ENCODE peak calls at places on chromosome 7, in six cellular contexts. X is cardiac muscle cell, A is activated B cell treated with CpG ODN at 0.5 μM for 24 hours, R is left ventricle myocardium inferior, U is mucosa of descending colon, W is fibroblast of pulmonary artery. H is an unnamed sample.

GRCh38 chr7:41732279-41733062 is 29.6 kb upstream of the INHBA start:
- DNase-seq in R (no peak), U (no peak), W (peak; percentile 34), X (peak; percentile 22), A (no peak), H (peak; percentile 53)

GRCh38 chr7:139523988-139524815 is 717 bp downstream of the CLEC2L start:
- DNase-seq in U (no peak), X (no peak), R (no peak), W (no peak), A (no peak), H (no peak)

GRCh38 chr7:100680589-100681271 is 7.2 kb downstream of the GNB2 start:
- DNase-seq in A (no peak), X (no peak), U (peak; percentile 60), W (no peak), R (peak; percentile 25), H (no peak)

GRCh38 chr7:121515651-121516401 is 119.7 kb upstream of the FAM3C start:
- DNase-seq in A (no peak), X (no peak), R (no peak), U (no peak), W (no peak), H (no peak)

GRCh38 chr7:106178593-106179134 is 66.6 kb upstream of the SYPL1 start:
- DNase-seq in X (peak; percentile 83), R (no peak), A (no peak), W (peak; percentile 83), U (no peak), H (no peak)

GRCh38 chr7:129657363-129657762 is 45.8 kb downstream of the NRF1 start:
- DNase-seq in A (no peak), R (no peak), U (no peak), X (no peak), W (no peak), H (no peak)

GRCh38 chr7:71429116-71429515 is 297.2 kb downstream of the GALNT17 start:
- DNase-seq in U (no peak), R (no peak), X (peak; percentile 19), W (no peak), A (no peak), H (no peak)

GRCh38 chr7:138798836-138799235 is 840 bp upstream of the ATP6V0A4 start:
- DNase-seq in U (no peak), R (no peak), W (no peak), X (no peak), A (no peak), H (no peak)

GRCh38 chr7:128885370-128886187 is 22.9 kb downstream of the ATP6V1F start:
- DNase-seq in X (no peak), A (no peak), U (peak; percentile 25), R (no peak), W (no peak), H (peak; percentile 30)

GRCh38 chr7:79341902-79342301 is 111.6 kb downstream of the MAGI2 start:
- DNase-seq in U (no peak), W (no peak), R (no peak), X (no peak), A (no peak), H (no peak)

GRCh38 chr7:57774300-57774699 is 324.3 kb downstream of the ZNF716 start:
- DNase-seq in A (no peak), U (no peak), W (no peak), R (no peak), X (no peak), H (no peak)

GRCh38 chr7:57775396-57776088 is 325.6 kb downstream of the ZNF716 start:
- DNase-seq in W (no peak), A (no peak), R (no peak), U (no peak), X (no peak), H (no peak)

GRCh38 chr7:57769958-57770357 is 320.0 kb downstream of the ZNF716 start:
- DNase-seq in R (no peak), U (no peak), W (no peak), X (no peak), A (no peak), H (no peak)

GRCh38 chr7:57769131-57769530 is 319.2 kb downstream of the ZNF716 start:
- DNase-seq in R (no peak), U (no peak), A (no peak), W (no peak), X (no peak), H (no peak)

GRCh38 chr7:57772126-57772924 is 322.3 kb downstream of the ZNF716 start:
- DNase-seq in R (no peak), A (no peak), X (no peak), W (no peak), U (no peak), H (no peak)
- TF ChIP-seq CTCF in R (no peak), A (no peak), X (no peak), W (no peak), U (no peak), H (no peak)

GRCh38 chr7:29457141-29457561 is 106.5 kb upstream of the PRR15 start:
- DNase-seq in R (no peak), X (no peak), A (no peak), W (no peak), U (no peak), H (no peak)
- TF ChIP-seq CTCF in R (no peak), X (no peak), A (no peak), W (no peak), U (no peak), H (no peak)

GRCh38 chr7:2609001-2609411 is 22.8 kb upstream of the TTYH3 start:
- DNase-seq in U (no peak), R (no peak), W (peak; percentile 67), A (no peak), X (peak; percentile 52), H (peak; percentile 70)
- TF ChIP-seq CTCF in U (no peak), R (no peak), W (peak; percentile 53), A (no peak), X (peak; percentile 44), H (peak; percentile 42)

DNA sequence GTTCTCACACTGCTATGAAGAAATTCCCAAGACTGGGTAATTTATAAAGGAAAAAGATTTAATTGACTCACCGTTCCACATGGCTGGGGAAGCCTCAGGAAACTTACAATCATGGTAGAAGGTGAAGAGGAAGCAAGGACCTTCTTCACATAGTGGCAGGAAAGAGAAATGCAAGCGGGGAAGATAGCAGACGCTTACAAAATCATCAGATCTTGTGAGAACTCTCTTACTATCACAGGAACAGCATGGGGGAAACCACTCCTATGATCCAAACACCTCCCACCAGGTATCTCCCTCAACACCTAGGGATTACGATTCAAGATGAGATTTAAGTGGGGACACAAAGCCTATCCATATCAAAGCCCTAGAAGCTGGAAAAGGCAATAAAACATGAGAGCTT is 130.8 kb downstream of the MDFIC start:
- DNase-seq in W (no peak), A (no peak), R (no peak), X (no peak), U (no peak), H (no peak)
- TF ChIP-seq CTCF in W (no peak), A (no peak), R (no peak), X (no peak), U (no peak), H (no peak)

GRCh38 chr7:108454674-108455523 is 1.3 kb downstream of the NRCAM start:
- DNase-seq in W (peak; percentile 56), U (no peak), X (peak; percentile 66), R (no peak), A (peak; percentile 38), H (no peak)
- TF ChIP-seq CTCF in W (peak; percentile 23), U (no peak), X (peak; percentile 30), R (no peak), A (no peak), H (no peak)

DNA sequence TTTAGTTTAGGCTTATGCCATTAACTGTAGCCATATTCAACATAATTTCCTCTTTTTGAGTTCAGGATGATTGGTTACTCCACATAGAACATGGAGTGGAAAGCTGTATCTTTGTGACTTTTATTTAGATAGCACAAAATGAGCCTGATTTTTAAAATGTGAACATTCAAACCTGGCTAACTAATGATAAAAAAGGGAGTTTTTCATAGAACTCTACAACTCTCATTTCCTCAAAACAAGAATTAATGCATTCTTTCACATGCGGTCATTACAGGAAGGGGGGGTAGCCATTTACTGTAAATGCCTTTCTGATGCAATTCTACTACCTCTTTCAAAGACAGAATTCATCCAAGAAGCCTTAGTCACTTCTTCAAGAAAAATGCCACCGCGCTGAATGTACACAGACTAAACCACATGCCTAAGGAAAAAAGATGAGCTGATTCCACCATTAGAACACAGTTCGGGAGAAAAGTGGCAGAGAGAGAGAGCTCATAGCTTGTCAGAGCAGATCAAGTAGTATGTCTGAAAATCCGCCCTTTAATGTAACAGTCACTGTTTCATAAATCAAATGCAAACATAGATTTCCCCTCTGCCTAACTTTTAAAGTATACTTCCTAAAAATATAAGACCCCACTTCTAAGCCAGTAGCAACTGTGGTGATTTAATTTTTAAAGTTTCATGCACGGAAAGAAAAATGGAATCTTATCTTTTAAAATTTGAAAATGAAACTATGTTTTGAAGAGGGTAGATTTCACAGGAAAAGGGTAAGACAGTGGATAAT is 226.4 kb upstream of the KLF14 start:
- DNase-seq in A (no peak), W (peak; percentile 98), R (no peak), X (peak; percentile 98), U (no peak), H (peak; percentile 80)
- TF ChIP-seq CTCF in A (no peak), W (no peak), R (no peak), X (no peak), U (no peak), H (no peak)

GRCh38 chr7:97149843-97150242 is 32.3 kb downstream of the SDHAF3 start:
- DNase-seq in A (no peak), R (no peak), X (no peak), W (peak; percentile 6), U (no peak), H (no peak)

DNA sequence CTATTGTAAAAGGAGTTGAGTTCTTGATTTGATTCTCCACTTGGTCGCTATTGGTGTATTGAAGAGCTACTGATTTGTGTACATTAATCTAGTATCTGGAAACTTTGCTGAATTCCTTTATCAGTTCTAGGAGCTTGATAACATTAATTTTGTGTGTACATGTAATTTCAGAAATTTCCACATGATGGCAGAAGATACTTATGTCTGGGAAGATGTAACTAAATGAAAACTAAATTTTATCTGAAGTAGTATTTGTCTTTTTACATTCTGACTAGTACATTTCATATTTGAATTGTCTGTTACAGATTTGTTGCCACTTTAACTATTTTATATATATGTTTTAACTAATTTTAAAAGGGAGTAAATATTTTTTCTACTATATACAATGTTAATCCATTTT is 27.6 kb downstream of the SDHAF3 start:
- DNase-seq in X (peak; percentile 58), R (no peak), W (peak; percentile 67), U (no peak), A (no peak), H (no peak)
- TF ChIP-seq CTCF in X (peak; percentile 45), R (peak; percentile 50), W (peak; percentile 46), U (no peak), A (no peak), H (peak; percentile 73)

GRCh38 chr7:149669121-149669818 is 104.1 kb downstream of the ZNF467 start:
- DNase-seq in X (peak; percentile 58), A (no peak), W (peak; percentile 64), U (no peak), R (no peak), H (no peak)
- TF ChIP-seq CTCF in X (peak; percentile 56), A (no peak), W (peak; percentile 58), U (no peak), R (peak; percentile 49), H (peak; percentile 43)

H was measured in CD14-positive monocyte.